ENCODE peak calls at places on chromosome 17, in ten cellular contexts. V, N, P, R, T, E, F, G, B and D are unnamed samples.

GRCh38 chr17:15456972-15457722 is 10.3 kb downstream of the CDRT4 start:
- DNase-seq in V (no peak), N (no peak), P (peak), R (peak), T (peak), E (peak), F (no peak), G (peak), B (no peak), D (peak)

GRCh38 chr17:14515015-14515414 is 214.1 kb downstream of the HS3ST3B1 start:
- DNase-seq in V (no peak), N (no peak), P (no peak), R (no peak), T (no peak), E (no peak), F (no peak), G (no peak), B (no peak), D (no peak)

GRCh38 chr17:4854181-4854681 is 21.1 kb downstream of the MINK1 start:
- DNase-seq in V (no peak), N (no peak), P (peak), R (no peak), T (no peak), E (peak), F (peak), G (no peak), B (no peak), D (no peak)

GRCh38 chr17:4658478-4659305 is 17.2 kb upstream of the ALOX15 start:
- DNase-seq in V (no peak), N (no peak), P (no peak), R (no peak), T (no peak), E (peak), F (no peak), G (no peak), B (no peak), D (no peak)

GRCh38 chr17:78315355-78316114 is 44.3 kb downstream of the SOCS3 start:
- DNase-seq in V (peak), N (peak), P (peak), R (peak), T (peak), E (peak), F (peak), G (peak), B (no peak), D (peak)

GRCh38 chr17:31393749-31394146 is 2.3 kb downstream of the RAB11FIP4 start:
- DNase-seq in V (no peak), N (peak), P (no peak), R (peak), T (no peak), E (no peak), F (no peak), G (peak), B (no peak), D (no peak)

GRCh38 chr17:21756856-21757619 is 64.7 kb downstream of the KCNJ18 start:
- DNase-seq in V (no peak), N (no peak), P (no peak), R (no peak), T (no peak), E (no peak), F (no peak), G (no peak), B (no peak), D (no peak)

GRCh38 chr17:60311186-60311585 is 80.7 kb downstream of the USP32 start:
- DNase-seq in V (no peak), N (no peak), P (no peak), R (no peak), T (no peak), E (no peak), F (no peak), G (no peak), B (no peak), D (no peak)

GRCh38 chr17:27425991-27426390 is 30.3 kb upstream of the KSR1 start:
- DNase-seq in V (no peak), N (no peak), P (no peak), R (no peak), T (no peak), E (no peak), F (no peak), G (no peak), B (no peak), D (no peak)

GRCh38 chr17:63445571-63446217 is 412 bp downstream of the CYB561 start:
- DNase-seq in V (no peak), N (peak), P (peak), R (no peak), T (peak), E (peak), F (peak), G (no peak), B (peak), D (peak)

GRCh38 chr17:75388476-75389030 is 16.9 kb downstream of the GRB2 start:
- DNase-seq in V (no peak), N (no peak), P (no peak), R (no peak), T (no peak), E (no peak), F (no peak), G (no peak), B (no peak), D (no peak)

GRCh38 chr17:75393523-75394331 is 11.8 kb downstream of the GRB2 start:
- DNase-seq in V (peak), N (peak), P (peak), R (peak), T (peak), E (peak), F (peak), G (peak), B (peak), D (peak)

GRCh38 chr17:75392559-75392958 is 12.9 kb downstream of the GRB2 start:
- DNase-seq in V (no peak), N (no peak), P (no peak), R (no peak), T (no peak), E (no peak), F (no peak), G (no peak), B (no peak), D (no peak)

GRCh38 chr17:75394332-75394918 is 11.1 kb downstream of the GRB2 start:
- DNase-seq in V (no peak), N (no peak), P (peak), R (no peak), T (no peak), E (no peak), F (no peak), G (no peak), B (no peak), D (no peak)

GRCh38 chr17:75390982-75391381 is 14.5 kb downstream of the GRB2 start:
- DNase-seq in V (no peak), N (no peak), P (no peak), R (no peak), T (no peak), E (peak), F (no peak), G (no peak), B (no peak), D (no peak)
- H3K27ac ChIP-seq in V (no peak), N (peak), P (no peak), R (no peak), T (no peak), E (peak), F (no peak), G (no peak), B (no peak), D (no peak)

GRCh38 chr17:17151055-17151454 is 55.1 kb downstream of the PLD6 start:
- DNase-seq in V (no peak), N (no peak), P (no peak), R (no peak), T (no peak), E (peak), F (no peak), G (no peak), B (no peak), D (peak)

GRCh38 chr17:17152385-17152784 is 53.7 kb downstream of the PLD6 start:
- DNase-seq in V (no peak), N (peak), P (no peak), R (no peak), T (no peak), E (no peak), F (no peak), G (peak), B (no peak), D (peak)

GRCh38 chr17:17151962-17152361 is 54.2 kb downstream of the PLD6 start:
- DNase-seq in V (no peak), N (peak), P (no peak), R (peak), T (peak), E (peak), F (peak), G (peak), B (no peak), D (peak)

GRCh38 chr17:17150450-17150804 is 55.7 kb downstream of the PLD6 start:
- DNase-seq in V (no peak), N (no peak), P (no peak), R (no peak), T (no peak), E (no peak), F (no peak), G (no peak), B (no peak), D (no peak)

GRCh38 chr17:17151541-17151940 is 54.6 kb downstream of the PLD6 start:
- DNase-seq in V (no peak), N (no peak), P (no peak), R (no peak), T (no peak), E (peak), F (no peak), G (no peak), B (no peak), D (peak)
- H3K27ac ChIP-seq in V (no peak), N (peak), P (no peak), R (no peak), T (no peak), E (peak), F (peak), G (peak), B (no peak), D (peak)

DNA sequence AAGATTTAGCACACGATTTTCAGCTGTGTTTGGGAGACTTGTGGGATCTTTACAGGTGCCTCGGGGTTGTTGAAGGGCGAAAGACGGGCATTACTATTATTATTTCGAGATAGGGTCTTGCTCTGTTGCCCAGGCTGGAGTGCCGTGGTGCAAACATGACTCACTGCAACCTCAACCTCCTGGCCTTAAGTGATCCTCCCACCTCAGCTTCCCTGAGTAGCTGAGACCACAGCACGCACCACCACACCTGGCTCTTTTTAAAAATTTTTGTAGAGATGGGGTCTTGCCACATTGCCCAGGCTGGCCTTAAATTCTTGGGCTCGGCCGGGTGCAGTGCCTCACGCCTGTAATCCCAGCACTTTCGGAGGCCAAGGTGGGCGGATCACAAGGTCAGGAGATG is 29.7 kb upstream of the PHB1 start:
- DNase-seq in V (no peak), N (no peak), P (no peak), R (no peak), T (no peak), E (no peak), F (no peak), G (no peak), B (no peak), D (no peak)
- H3K27ac ChIP-seq in V (no peak), N (no peak), P (no peak), R (no peak), T (no peak), E (no peak), F (no peak), G (no peak), B (no peak), D (no peak)

GRCh38 chr17:66222772-66223350 is 6.4 kb downstream of the APOH start:
- DNase-seq in V (no peak), N (no peak), P (no peak), R (no peak), T (no peak), E (no peak), F (no peak), G (no peak), B (no peak), D (no peak)
- H3K27ac ChIP-seq in V (no peak), N (no peak), P (no peak), R (no peak), T (no peak), E (no peak), F (no peak), G (no peak), B (no peak), D (no peak)

GRCh38 chr17:64626827-64627226 is 35.3 kb downstream of the SMURF2 start:
- DNase-seq in V (no peak), N (no peak), P (no peak), R (no peak), T (no peak), E (no peak), F (peak), G (no peak), B (no peak), D (no peak)
- H3K27ac ChIP-seq in V (no peak), N (no peak), P (no peak), R (no peak), T (no peak), E (no peak), F (no peak), G (no peak), B (no peak), D (no peak)

GRCh38 chr17:29624586-29624985 is 1.9 kb upstream of the CORO6 start:
- DNase-seq in V (no peak), N (no peak), P (no peak), R (no peak), T (no peak), E (no peak), F (no peak), G (no peak), B (no peak), D (no peak)

GRCh38 chr17:29630630-29631193 is 8.0 kb upstream of the CORO6 start:
- DNase-seq in V (no peak), N (no peak), P (no peak), R (no peak), T (no peak), E (no peak), F (no peak), G (no peak), B (no peak), D (no peak)

GRCh38 chr17:29625037-29625750 is 2.5 kb upstream of the CORO6 start:
- DNase-seq in V (no peak), N (no peak), P (peak), R (no peak), T (no peak), E (peak), F (no peak), G (no peak), B (no peak), D (no peak)

GRCh38 chr17:29627951-29628350 is 5.2 kb upstream of the CORO6 start:
- DNase-seq in V (no peak), N (no peak), P (no peak), R (no peak), T (no peak), E (no peak), F (peak), G (no peak), B (no peak), D (no peak)

DNA sequence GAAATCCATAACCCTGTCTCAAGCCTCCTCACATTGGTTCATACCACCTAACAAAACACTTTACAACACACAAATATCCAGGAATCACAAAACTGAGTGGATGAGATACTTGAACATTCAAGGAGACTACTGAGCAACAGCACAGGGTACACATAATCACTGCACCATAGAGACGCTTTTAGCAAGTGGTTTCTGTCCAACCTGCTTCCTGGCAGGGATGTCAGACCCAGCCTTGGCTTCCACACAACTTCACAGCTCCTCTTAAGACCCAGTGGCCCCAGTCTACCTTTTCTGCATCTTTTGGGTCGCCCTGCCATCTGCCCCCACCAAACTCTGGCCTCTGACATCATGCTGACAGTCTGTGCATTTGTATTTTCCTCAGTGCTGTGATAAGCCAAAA is 5.9 kb upstream of the CORO6 start:
- DNase-seq in V (no peak), N (no peak), P (no peak), R (no peak), T (no peak), E (no peak), F (no peak), G (no peak), B (no peak), D (no peak)
- H3K27ac ChIP-seq in V (no peak), N (no peak), P (no peak), R (no peak), T (no peak), E (no peak), F (no peak), G (peak), B (no peak), D (no peak)

GRCh38 chr17:41907633-41908539 is 10.9 kb downstream of the ACLY start:
- DNase-seq in V (no peak), N (no peak), P (no peak), R (no peak), T (peak), E (no peak), F (no peak), G (no peak), B (no peak), D (no peak)
- H3K27ac ChIP-seq in V (no peak), N (peak), P (no peak), R (no peak), T (peak), E (peak), F (no peak), G (no peak), B (no peak), D (peak)